ENCODE peak calls at places on chromosomes 3 and 15, in five cellular contexts. D, G, E, L and H are unnamed samples. For H3K4me1, the result is how much of the 10 kb centered on the place peaks cover.

GRCh38 chr3:33791477-33792166 is 6.8 kb upstream of the PDCD6IP start:
- DNase-seq in L (peak), E (peak), D (no peak), G (no peak), H (no peak)

GRCh38 chr3:172204716-172205115 is 165.3 kb downstream of the FNDC3B start:
- DNase-seq in D (peak), L (no peak), G (no peak), E (no peak), H (no peak)

GRCh38 chr15:76983588-76984379 is 11.1 kb upstream of the PSTPIP1 start:
- DNase-seq in D (no peak), L (no peak), E (no peak), G (no peak), H (no peak)

GRCh38 chr15:44443515-44443914 is 16.1 kb downstream of the CTDSPL2 start:
- DNase-seq in E (no peak), G (no peak), D (no peak), L (no peak), H (no peak)

GRCh38 chr3:23806322-23807160 is 786 bp downstream of the UBE2E1 start:
- DNase-seq in L (peak), G (peak), E (peak), D (no peak), H (peak)

GRCh38 chr3:133268772-133269171 is 131.1 kb upstream of the BFSP2 start:
- DNase-seq in G (peak), D (no peak), E (no peak), L (no peak), H (no peak)

GRCh38 chr3:78963771-78964170 is 804.0 kb downstream of the ROBO1 start:
- DNase-seq in L (no peak), D (no peak), E (no peak), G (no peak), H (no peak)

GRCh38 chr3:188489639-188490405 is 335.9 kb downstream of the LPP start:
- DNase-seq in L (no peak), G (no peak), D (peak), E (no peak), H (no peak)

GRCh38 chr3:152047465-152047864 is 174.0 kb downstream of the SUCNR1 start:
- DNase-seq in L (no peak), E (no peak), D (peak), G (no peak), H (no peak)

GRCh38 chr3:57555316-57555715 is 758 bp upstream of the PDE12 start:
- DNase-seq in G (peak), E (no peak), L (no peak), D (no peak), H (no peak)

GRCh38 chr3:193704431-193704830 is 111.4 kb downstream of the OPA1 start:
- DNase-seq in E (no peak), G (no peak), D (no peak), L (no peak), H (no peak)

GRCh38 chr3:2511356-2511755 is 412.7 kb downstream of the CNTN4 start:
- DNase-seq in G (peak), L (no peak), D (no peak), E (no peak), H (peak)

GRCh38 chr3:159616234-159616825 is 372.3 kb upstream of the IL12A start:
- DNase-seq in D (no peak), E (peak), L (peak), G (no peak), H (peak)

GRCh38 chr3:107516475-107516874 is 6.3 kb upstream of the BBX start:
- DNase-seq in L (no peak), D (no peak), G (no peak), E (no peak), H (no peak)

GRCh38 chr3:31247850-31248618 is 284.7 kb upstream of the STT3B start:
- DNase-seq in L (no peak), E (peak), G (no peak), D (peak), H (no peak)

GRCh38 chr3:50515565-50516047 is 12.2 kb upstream of the CACNA2D2 start:
- DNase-seq in E (peak), D (no peak), L (peak), G (peak), H (peak)

GRCh38 chr15:87682527-87682926 is 574.0 kb downstream of the NTRK3 start:
- DNase-seq in E (no peak), D (no peak), G (no peak), L (no peak), H (no peak)

GRCh38 chr15:66573348-66573718 is 7.5 kb upstream of the LCTL start:
- DNase-seq in E (no peak), D (no peak), L (no peak), G (no peak), H (no peak)

GRCh38 chr3:46717447-46718231 is at the start of gene PRSS50:
- DNase-seq in D (no peak), E (no peak), G (peak), L (no peak), H (no peak)

GRCh38 chr3:36606871-36607765 is 157.2 kb downstream of the DCLK3 start:
- DNase-seq in E (no peak), L (no peak), G (peak), D (peak), H (no peak)

GRCh38 chr15:67124911-67125588 is 59.6 kb downstream of the SMAD3 start:
- DNase-seq in D (no peak), G (no peak), E (no peak), L (no peak), H (peak)

GRCh38 chr15:48695088-48695834 is 49.8 kb upstream of the FBN1 start:
- DNase-seq in L (no peak), G (no peak), D (peak), E (no peak), H (no peak)

GRCh38 chr15:79358069-79358468 is 47.2 kb downstream of the TMED3 start:
- DNase-seq in L (no peak), D (no peak), G (no peak), E (no peak), H (peak)

GRCh38 chr3:11568503-11569155 is 75.1 kb downstream of the VGLL4 start:
- DNase-seq in D (peak), G (no peak), E (peak), L (peak), H (no peak)

GRCh38 chr3:158491968-158492367 is 79.0 kb upstream of the MLF1 start:
- DNase-seq in D (no peak), L (no peak), E (no peak), G (no peak), H (no peak)

GRCh38 chr15:69578792-69579587 is 126.4 kb downstream of the RPLP1 start:
- DNase-seq in D (peak), G (no peak), E (no peak), L (peak), H (no peak)

DNA sequence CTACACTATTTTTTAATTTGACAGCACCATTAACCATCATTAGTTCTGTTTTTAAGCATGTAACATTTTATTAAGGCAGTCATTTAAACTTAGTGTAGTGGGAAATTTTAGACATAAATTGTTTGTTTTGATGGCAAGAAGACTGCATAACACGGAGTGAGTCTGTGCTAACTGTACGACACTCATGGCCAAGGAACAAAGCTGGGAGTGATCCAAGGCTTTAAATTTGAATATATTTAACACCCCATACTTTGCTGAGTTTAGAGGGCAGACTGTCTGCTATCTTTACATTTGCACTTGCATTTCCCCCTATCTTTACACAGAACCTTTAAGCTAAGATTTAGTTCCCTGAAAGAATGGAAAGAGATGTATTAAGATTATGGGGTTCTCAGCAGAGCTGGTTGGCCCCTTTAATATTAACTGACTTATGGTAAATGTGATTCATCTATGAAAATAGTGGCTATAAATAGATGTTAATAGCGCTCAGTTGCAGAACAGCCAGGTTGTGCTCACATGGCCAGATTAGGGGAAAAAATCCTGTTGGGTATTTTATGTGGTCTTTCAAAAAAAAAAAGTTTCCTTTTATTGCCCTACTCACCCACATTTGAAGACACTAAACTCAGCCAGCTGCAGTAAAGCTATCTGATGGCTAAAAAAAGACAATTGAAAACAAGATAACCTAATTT is 120.8 kb downstream of the CMSS1 start:
- DNase-seq in E (no peak), L (no peak), D (peak), G (no peak), H (no peak)
- H3K4me3 ChIP-seq in E (no peak), L (no peak), D (no peak), G (no peak), H (no peak)

GRCh38 chr15:57500979-57501576 is 90.6 kb upstream of the MYZAP start:
- DNase-seq in L (no peak), D (peak), G (no peak), E (no peak), H (no peak)
- H3K4me1 ChIP-seq in L (under half), D (under half), G (under half), E (under half), H (under half)

GRCh38 chr3:138009476-138010272 is at the start of gene CLDN18:
- DNase-seq in L (no peak), E (no peak), G (no peak), D (peak), H (no peak)
- H3K4me3 ChIP-seq in L (no peak), E (no peak), G (no peak), D (no peak), H (no peak)

DNA sequence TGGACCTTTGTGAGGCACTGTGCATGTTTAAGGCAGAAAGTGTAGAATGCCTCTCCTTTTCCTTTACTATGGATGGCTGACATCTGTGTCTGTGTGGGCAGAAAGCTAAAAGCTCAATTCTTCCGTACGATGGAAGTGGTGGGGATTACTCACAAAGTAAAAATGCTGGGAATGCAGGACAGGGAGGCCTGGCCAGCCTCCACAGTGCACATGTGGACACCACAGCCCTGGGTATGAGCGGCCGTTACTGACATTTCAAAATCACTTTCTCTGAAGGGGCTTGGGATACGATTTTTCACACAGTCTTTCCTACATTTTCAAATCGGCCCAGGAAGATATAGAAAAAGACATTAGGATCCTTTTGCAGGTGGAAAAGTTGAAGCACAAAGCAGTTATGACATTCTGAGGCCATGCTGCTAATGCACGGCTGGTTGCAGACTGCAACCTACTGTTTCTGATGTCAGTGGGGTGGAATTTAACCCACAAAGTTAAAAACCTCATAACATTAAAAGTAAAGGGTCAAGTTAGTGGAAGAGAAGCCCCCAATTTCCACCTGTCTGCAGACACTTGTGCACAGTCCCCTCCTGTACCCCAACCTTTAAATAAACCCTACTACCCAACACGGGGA is 27.9 kb downstream of the EHD4 start:
- DNase-seq in L (no peak), G (no peak), D (peak), E (peak), H (peak)
- H3K4me1 ChIP-seq in L (under half), G (under half), D (half or more), E (under half), H (half or more)